ENCODE peak calls at places on chromosomes 6 and 20, in ten cellular contexts. A is hepatocyte, F is sigmoid colon, E is ovary, T is A549, U is breast epithelium, K is PC-9, Z is HCT116, Y is Panc1, C is transverse colon. V is an unnamed sample.
A peak's percentile ranks its signal among the peaks of the same experiment; 100 is the strongest.

GRCh38 chr20:13430346-13431002 is 208.3 kb downstream of the TASP1 start:
- DNase-seq in A (peak; percentile 32), F (no peak), E (no peak), T (no peak), U (no peak), K (peak; percentile 37), Z (peak; percentile 15), Y (no peak), C (no peak), V (no peak)

GRCh38 chr6:124977067-124977908 is 15.1 kb downstream of the RNF217 start:
- DNase-seq in A (peak; percentile 26), F (no peak), E (no peak), T (no peak), U (no peak), K (no peak), Z (no peak), Y (no peak), C (no peak), V (no peak)

GRCh38 chr6:323730-324088 is 31.4 kb downstream of the DUSP22 start:
- DNase-seq in A (no peak), F (peak; percentile 57), E (no peak), T (no peak), U (no peak), K (no peak), Z (no peak), Y (no peak), C (no peak), V (no peak)

GRCh38 chr6:37588745-37589139 is 89.0 kb upstream of the CCDC167 start:
- DNase-seq in A (no peak), F (no peak), E (no peak), T (no peak), U (no peak), K (no peak), Z (no peak), Y (no peak), C (no peak), V (no peak)

GRCh38 chr6:10511477-10511876 is 9.7 kb upstream of the GCNT2 start:
- DNase-seq in A (peak; percentile 28), F (no peak), E (no peak), T (no peak), U (no peak), K (no peak), Z (no peak), Y (no peak), C (no peak), V (no peak)

GRCh38 chr6:126033696-126034095 is 47.4 kb downstream of the TRMT11 start:
- DNase-seq in A (peak; percentile 79), F (peak; percentile 64), E (no peak), T (peak; percentile 29), U (peak; percentile 19), K (no peak), Z (no peak), Y (no peak), C (peak; percentile 19), V (no peak)

GRCh38 chr20:45781391-45781931 is 10.2 kb downstream of the WFDC3 start:
- DNase-seq in A (peak; percentile 53), F (no peak), E (no peak), T (no peak), U (no peak), K (no peak), Z (peak; percentile 92), Y (peak; percentile 90), C (peak; percentile 18), V (peak; percentile 60)

GRCh38 chr6:65638047-65638831 is 68.8 kb downstream of the EYS start:
- DNase-seq in A (peak; percentile 51), F (no peak), E (no peak), T (no peak), U (no peak), K (peak; percentile 15), Z (no peak), Y (no peak), C (peak; percentile 13), V (no peak)

GRCh38 chr20:25273046-25273445 is 25.2 kb downstream of the PYGB start:
- DNase-seq in A (no peak), F (peak; percentile 64), E (no peak), T (no peak), U (peak; percentile 23), K (no peak), Z (no peak), Y (no peak), C (peak; percentile 3), V (no peak)

GRCh38 chr20:47688385-47689381 is 96.6 kb downstream of the SULF2 start:
- DNase-seq in A (no peak), F (no peak), E (no peak), T (no peak), U (no peak), K (no peak), Z (no peak), Y (no peak), C (no peak), V (no peak)

GRCh38 chr6:161434921-161435411 is 161.1 kb upstream of the AGPAT4 start:
- DNase-seq in A (peak; percentile 48), F (no peak), E (no peak), T (no peak), U (peak; percentile 38), K (no peak), Z (no peak), Y (no peak), C (no peak), V (no peak)
- H3K4me3 ChIP-seq in A (no peak overlapping the region), F (peak overlapping the region; percentile 17), E (no peak overlapping the region), T (peak overlapping the region; percentile 27), U (no peak overlapping the region), K (no peak overlapping the region), Z (no peak overlapping the region), Y (no peak overlapping the region), C (no peak overlapping the region), V (no peak overlapping the region)

DNA sequence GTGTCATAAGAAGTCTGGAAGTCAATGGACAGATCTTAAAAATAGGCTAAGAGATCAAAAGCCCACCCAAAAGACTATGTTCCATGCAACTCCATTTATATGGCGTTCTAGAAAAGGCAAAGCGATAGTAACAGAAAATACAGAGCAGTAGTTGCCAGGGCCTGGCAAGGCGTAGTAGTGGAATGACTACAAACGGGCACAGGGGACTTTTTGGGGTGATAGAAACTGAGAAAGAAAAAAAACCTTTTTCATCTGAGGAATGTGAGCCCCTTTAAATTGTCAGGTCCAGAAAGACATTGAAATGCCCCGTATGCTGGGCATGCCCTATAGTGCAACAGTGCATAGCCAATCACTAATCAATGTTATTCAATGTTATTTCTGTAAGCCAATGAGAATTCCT is 47.2 kb upstream of the FAM50B start:
- DNase-seq in A (no peak), F (no peak), E (no peak), T (no peak), U (no peak), K (no peak), Z (no peak), Y (no peak), C (no peak), V (no peak)
- H3K4me1 ChIP-seq in A (peaks cover 25% of the 10 kb centered on the region), F (peaks cover 22% of the 10 kb centered on the region), E (peaks cover 2% of the 10 kb centered on the region), T (peaks cover 50% of the 10 kb centered on the region), U (no peaks in the 10 kb centered on the region), K (peaks cover 27% of the 10 kb centered on the region), Z (peaks cover 40% of the 10 kb centered on the region), Y (peaks cover 16% of the 10 kb centered on the region), C (peaks cover 3% of the 10 kb centered on the region), V (peaks cover 15% of the 10 kb centered on the region)

DNA sequence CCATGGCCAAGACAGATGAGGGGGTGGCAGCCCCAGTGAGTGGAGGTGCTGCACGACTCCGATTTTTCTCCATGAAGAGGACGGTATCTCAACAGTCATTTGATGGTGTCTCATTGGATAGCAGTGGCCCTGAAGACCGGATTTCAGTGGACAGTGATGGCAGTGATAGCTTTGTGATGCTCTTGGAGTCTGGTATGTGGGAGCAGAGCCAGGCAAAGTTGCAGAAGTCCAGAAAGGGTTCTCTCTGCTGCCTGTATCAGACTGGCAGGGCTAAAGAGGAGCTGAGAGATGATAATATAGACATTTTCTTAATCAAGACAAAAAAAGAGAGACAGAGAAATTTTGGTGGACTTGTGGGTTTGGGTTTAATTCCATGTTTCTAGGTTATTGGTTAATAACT is 23.8 kb downstream of the TAF11 start:
- DNase-seq in A (no peak), F (no peak), E (no peak), T (no peak), U (no peak), K (no peak), Z (no peak), Y (no peak), C (no peak), V (no peak)
- TF ChIP-seq CTCF in A (no peak), F (no peak), E (no peak), T (no peak), U (no peak), K (no peak), Z (no peak), Y (no peak), C (no peak), V (no peak)

GRCh38 chr6:71502210-71502609 is 213.6 kb downstream of the OGFRL1 start:
- DNase-seq in A (no peak), F (no peak), E (no peak), T (no peak), U (no peak), K (no peak), Z (no peak), Y (no peak), C (no peak), V (no peak)
- H3K4me3 ChIP-seq in A (no peak overlapping the region), F (no peak overlapping the region), E (no peak overlapping the region), T (no peak overlapping the region), U (no peak overlapping the region), K (no peak overlapping the region), Z (no peak overlapping the region), Y (no peak overlapping the region), C (no peak overlapping the region), V (no peak overlapping the region)

DNA sequence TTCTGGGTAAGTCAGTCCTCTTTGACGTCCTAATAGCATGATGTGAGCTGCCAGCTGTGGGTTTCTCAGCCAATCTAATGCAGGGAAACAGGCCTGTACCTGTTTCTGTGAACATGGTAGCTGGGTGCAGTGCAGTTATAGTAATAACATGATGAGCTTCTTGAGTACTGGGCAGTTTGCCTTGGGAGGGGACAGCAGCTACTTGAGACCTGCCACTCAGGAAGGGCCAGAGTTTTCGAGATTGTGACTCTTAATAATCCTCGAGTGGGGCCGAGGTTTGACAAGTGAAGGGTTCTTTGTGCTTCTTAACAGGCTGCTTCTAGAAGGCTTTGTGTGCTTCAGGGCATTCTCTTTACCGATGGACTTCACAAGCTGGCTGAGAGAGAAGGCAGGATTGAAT is 180.1 kb downstream of the JARID2 start:
- DNase-seq in A (no peak), F (no peak), E (no peak), T (no peak), U (no peak), K (no peak), Z (no peak), Y (no peak), C (no peak), V (peak; percentile 74)
- H3K4me1 ChIP-seq in A (peaks cover 10% of the 10 kb centered on the region), F (peaks cover 21% of the 10 kb centered on the region), E (peaks cover 8% of the 10 kb centered on the region), T (peaks cover 11% of the 10 kb centered on the region), U (no peaks in the 10 kb centered on the region), K (peaks cover 8% of the 10 kb centered on the region), Z (no peaks in the 10 kb centered on the region), Y (no peaks in the 10 kb centered on the region), C (peaks cover 47% of the 10 kb centered on the region), V (peaks cover 19% of the 10 kb centered on the region)